ENCODE peak calls at places on chromosomes 7 and 10, in seven cellular contexts. L is HCT116, Z is heart left ventricle, Q is HepG2, N is right lobe of liver, W is IMR-90, A is A549. G is an unnamed sample. For H3K4me1, the result is how much of the 10 kb centered on the place peaks cover.

GRCh38 chr10:6070647-6071046 is 8.5 kb upstream of the IL2RA start:
- ATAC-seq in L (no peak), Z (no peak), Q (no peak), N (no peak), W (no peak), A (no peak), G (no peak)

GRCh38 chr7:105205592-105206211 is 183.0 kb downstream of the SRPK2 start:
- ATAC-seq in L (no peak), Z (no peak), Q (no peak), N (no peak), W (no peak), A (no peak), G (no peak)

GRCh38 chr7:39985398-39985918 is 35.4 kb downstream of the CDK13 start:
- ATAC-seq in L (no peak), Z (no peak), Q (no peak), N (no peak), W (no peak), A (no peak), G (no peak)

GRCh38 chr7:148156248-148156647 is 434.3 kb upstream of the C7orf33 start:
- ATAC-seq in L (no peak), Z (no peak), Q (no peak), N (no peak), W (no peak), A (no peak), G (no peak)

GRCh38 chr7:3493499-3493898 is 192.4 kb downstream of the SDK1 start:
- ATAC-seq in L (no peak), Z (no peak), Q (no peak), N (peak), W (peak), A (no peak), G (no peak)

GRCh38 chr7:87190806-87191205 is 28.7 kb downstream of the TMEM243 start:
- ATAC-seq in L (no peak), Z (no peak), Q (no peak), N (no peak), W (no peak), A (no peak), G (no peak)

GRCh38 chr7:32494946-32495297 is 367 bp upstream of the AVL9 start:
- ATAC-seq in L (peak), Z (peak), Q (no peak), N (peak), W (peak), A (peak), G (peak)

GRCh38 chr10:125441151-125441550 is 241.8 kb downstream of the TEX36 start:
- ATAC-seq in L (no peak), Z (no peak), Q (no peak), N (no peak), W (no peak), A (no peak), G (no peak)

GRCh38 chr10:7667262-7668141 is 736 bp upstream of the ITIH5 start:
- ATAC-seq in L (no peak), Z (peak), Q (peak), N (no peak), W (no peak), A (peak), G (peak)

GRCh38 chr7:120941064-120941463 is 9.5 kb upstream of the ING3 start:
- ATAC-seq in L (peak), Z (no peak), Q (peak), N (peak), W (peak), A (peak), G (no peak)

GRCh38 chr10:59809644-59809974 is 56.4 kb upstream of the MRLN start:
- ATAC-seq in L (no peak), Z (no peak), Q (no peak), N (no peak), W (no peak), A (no peak), G (no peak)

GRCh38 chr7:36712015-36712414 is 12.3 kb downstream of the AOAH start:
- ATAC-seq in L (no peak), Z (no peak), Q (no peak), N (no peak), W (no peak), A (no peak), G (no peak)

GRCh38 chr7:158987691-158988090 is 131.3 kb downstream of the DYNC2I1 start:
- ATAC-seq in L (no peak), Z (no peak), Q (no peak), N (no peak), W (no peak), A (no peak), G (no peak)

GRCh38 chr7:46524350-46524749 is 603.3 kb upstream of the IGFBP3 start:
- ATAC-seq in L (no peak), Z (no peak), Q (no peak), N (peak), W (no peak), A (no peak), G (no peak)

GRCh38 chr7:51237727-51238126 is 78.9 kb downstream of the COBL start:
- ATAC-seq in L (no peak), Z (no peak), Q (no peak), N (no peak), W (no peak), A (no peak), G (no peak)

GRCh38 chr10:124605001-124605370 is 139.2 kb downstream of the FAM53B start:
- ATAC-seq in L (no peak), Z (no peak), Q (no peak), N (no peak), W (no peak), A (no peak), G (no peak)

GRCh38 chr10:85993140-85993539 is 373.5 kb downstream of the GRID1 start:
- ATAC-seq in L (no peak), Z (no peak), Q (no peak), N (peak), W (no peak), A (no peak), G (no peak)

GRCh38 chr10:70493660-70494234 is 15.2 kb downstream of the PALD1 start:
- ATAC-seq in L (no peak), Z (peak), Q (no peak), N (peak), W (no peak), A (no peak), G (no peak)

GRCh38 chr10:29947701-29948060 is 111.7 kb downstream of the JCAD start:
- ATAC-seq in L (peak), Z (peak), Q (no peak), N (peak), W (no peak), A (peak), G (no peak)

GRCh38 chr10:26467639-26468038 is 29.5 kb downstream of the APBB1IP start:
- ATAC-seq in L (no peak), Z (no peak), Q (no peak), N (no peak), W (no peak), A (no peak), G (no peak)

GRCh38 chr7:155398944-155399343 is 59.0 kb upstream of the EN2 start:
- ATAC-seq in L (peak), Z (no peak), Q (peak), N (no peak), W (no peak), A (peak), G (no peak)
- TF ChIP-seq CTCF in L (peak), Z (no peak), Q (peak), N (no peak), W (no peak), A (peak), G (no peak)

GRCh38 chr10:128694532-128694931 is 568.3 kb upstream of the MKI67 start:
- ATAC-seq in L (no peak), Z (no peak), Q (no peak), N (no peak), W (no peak), A (no peak), G (no peak)
- TF ChIP-seq POLR2A in L (no peak), Z (no peak), Q (no peak), N (no peak), W (no peak), A (no peak), G (no peak)

DNA sequence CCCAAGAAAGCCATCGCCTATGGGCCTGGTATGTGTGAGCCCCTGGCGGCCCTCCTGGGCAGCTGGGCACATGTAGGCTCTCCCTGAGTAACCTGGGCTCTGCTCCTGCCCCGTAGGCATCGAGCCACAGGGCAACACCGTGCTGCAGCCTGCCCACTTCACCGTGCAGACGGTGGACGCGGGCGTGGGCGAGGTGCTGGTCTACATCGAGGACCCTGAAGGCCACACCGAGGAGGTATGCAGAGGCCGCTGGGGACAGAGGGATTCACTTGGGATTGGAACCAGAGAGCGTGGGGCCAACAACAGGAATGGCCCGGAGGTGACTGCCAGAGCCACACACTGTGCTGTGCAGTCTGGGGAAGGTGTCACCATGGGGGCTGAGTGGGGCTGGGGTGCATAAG is 7.3 kb downstream of the FLNC start:
- ATAC-seq in L (no peak), Z (no peak), Q (no peak), N (no peak), W (no peak), A (no peak), G (no peak)
- H3K4me1 ChIP-seq in L (under half), Z (under half), Q (under half), N (under half), W (under half), A (under half), G (under half)

GRCh38 chr7:151435971-151436370 is 4.0 kb downstream of the CRYGN start:
- ATAC-seq in L (no peak), Z (no peak), Q (no peak), N (no peak), W (no peak), A (no peak), G (no peak)
- TF ChIP-seq CTCF in L (no peak), Z (no peak), Q (no peak), N (no peak), W (no peak), A (no peak), G (no peak)

GRCh38 chr10:36068542-36068941 is 426.4 kb upstream of the FZD8 start:
- ATAC-seq in L (no peak), Z (no peak), Q (no peak), N (no peak), W (no peak), A (no peak), G (no peak)

GRCh38 chr10:36063396-36063795 is 421.3 kb upstream of the FZD8 start:
- ATAC-seq in L (no peak), Z (no peak), Q (no peak), N (no peak), W (no peak), A (no peak), G (no peak)

GRCh38 chr10:36066850-36067249 is 424.8 kb upstream of the FZD8 start:
- ATAC-seq in L (no peak), Z (no peak), Q (no peak), N (no peak), W (no peak), A (no peak), G (no peak)

GRCh38 chr10:36066102-36066501 is 424.0 kb upstream of the FZD8 start:
- ATAC-seq in L (no peak), Z (no peak), Q (no peak), N (no peak), W (no peak), A (no peak), G (no peak)
- TF ChIP-seq POLR2A in L (no peak), Z (no peak), Q (no peak), N (no peak), W (no peak), A (no peak), G (no peak)

G was measured in gastroesophageal sphincter.